ENCODE peak calls at places on chromosomes 6 and 20, in four cellular contexts. E is IMR-90, W is H1, Z is mesendoderm. V is an unnamed sample.

GRCh38 chr20:61185841-61186601 is 66.0 kb upstream of the CDH4 start:
- DNase-seq in E (peak; percentile 98), W (no peak), Z (peak; percentile 79), V (no peak)

GRCh38 chr20:35307666-35308653 is 15.7 kb upstream of the FAM83C start:
- DNase-seq in E (peak; percentile 83), W (no peak), Z (no peak), V (no peak)

GRCh38 chr20:58274384-58274783 is 35.1 kb upstream of the RAB22A start:
- DNase-seq in E (no peak), W (no peak), Z (no peak), V (no peak)

GRCh38 chr20:41047975-41048305 is 19.3 kb downstream of the TOP1 start:
- DNase-seq in E (no peak), W (no peak), Z (no peak), V (no peak)

GRCh38 chr6:126539022-126539421 is 199.1 kb downstream of the CENPW start:
- DNase-seq in E (peak; percentile 52), W (no peak), Z (no peak), V (no peak)

GRCh38 chr6:4817551-4817950 is 41.3 kb downstream of the CDYL start:
- DNase-seq in E (peak; percentile 52), W (no peak), Z (no peak), V (no peak)

GRCh38 chr6:170371091-170371490 is 64.5 kb downstream of the FAM120B start:
- DNase-seq in E (peak; percentile 30), W (no peak), Z (no peak), V (no peak)

GRCh38 chr20:36854343-36855240 is 21.3 kb upstream of the TLDC2 start:
- DNase-seq in E (peak; percentile 28), W (no peak), Z (no peak), V (no peak)

GRCh38 chr20:34863421-34863965 is 9.2 kb downstream of the GGT7 start:
- DNase-seq in E (no peak), W (no peak), Z (no peak), V (no peak)

GRCh38 chr20:7449269-7449668 is 491.0 kb downstream of the HAO1 start:
- DNase-seq in E (no peak), W (no peak), Z (no peak), V (no peak)

GRCh38 chr20:48295445-48295903 is 510.2 kb upstream of the SULF2 start:
- DNase-seq in E (peak; percentile 94), W (peak; percentile 80), Z (peak; percentile 100), V (peak; percentile 77)

GRCh38 chr6:26243742-26244141 is 121.3 kb upstream of the BTN3A2 start:
- DNase-seq in E (no peak), W (no peak), Z (peak; percentile 86), V (no peak)

GRCh38 chr6:104887350-104887749 is 27.6 kb upstream of the HACE1 start:
- DNase-seq in E (peak; percentile 47), W (no peak), Z (peak; percentile 46), V (no peak)

GRCh38 chr6:153778216-153778615 is 260.8 kb upstream of the OPRM1 start:
- DNase-seq in E (no peak), W (no peak), Z (no peak), V (no peak)

GRCh38 chr6:161079566-161080262 is 88.1 kb downstream of the MAP3K4 start:
- DNase-seq in E (peak; percentile 88), W (no peak), Z (peak; percentile 40), V (no peak)

GRCh38 chr20:16064991-16065707 is 508.1 kb downstream of the KIF16B start:
- DNase-seq in E (no peak), W (no peak), Z (peak; percentile 10), V (no peak)

GRCh38 chr6:156950084-156950483 is 172.9 kb downstream of the ARID1B start:
- DNase-seq in E (no peak), W (no peak), Z (no peak), V (no peak)

GRCh38 chr6:11093065-11093590 is 506 bp upstream of the SMIM13 start:
- DNase-seq in E (peak; percentile 41), W (no peak), Z (no peak), V (peak; percentile 22)

GRCh38 chr20:2246081-2246491 is 49.7 kb upstream of the TGM3 start:
- DNase-seq in E (no peak), W (no peak), Z (peak; percentile 18), V (peak; percentile 38)

GRCh38 chr6:63676412-63677114 is 41.0 kb downstream of the PHF3 start:
- DNase-seq in E (peak; percentile 7), W (no peak), Z (peak; percentile 53), V (no peak)

GRCh38 chr6:132131777-132132176 is 180.6 kb upstream of the CCN2 start:
- DNase-seq in E (peak; percentile 100), W (no peak), Z (peak; percentile 65), V (no peak)

GRCh38 chr6:79498842-79499241 is 38.4 kb downstream of the LCA5 start:
- DNase-seq in E (no peak), W (no peak), Z (no peak), V (no peak)

GRCh38 chr6:16486661-16487060 is 248.3 kb downstream of the GMPR start:
- DNase-seq in E (no peak), W (no peak), Z (no peak), V (no peak)

GRCh38 chr6:95865857-95866256 is 149.9 kb upstream of the FUT9 start:
- DNase-seq in E (no peak), W (no peak), Z (no peak), V (no peak)

GRCh38 chr6:22596011-22596410 is 26.6 kb downstream of the HDGFL1 start:
- DNase-seq in E (peak; percentile 61), W (no peak), Z (no peak), V (no peak)

GRCh38 chr6:125924169-125924568 is 32.4 kb upstream of the HINT3 start:
- DNase-seq in E (no peak), W (no peak), Z (no peak), V (no peak)

GRCh38 chr6:43973351-43973750 is 153.9 kb downstream of the MRPL14 start:
- DNase-seq in E (no peak), W (no peak), Z (no peak), V (peak; percentile 10)

GRCh38 chr6:43806041-43806757 is 36.2 kb downstream of the VEGFA start:
- DNase-seq in E (no peak), W (no peak), Z (peak; percentile 37), V (no peak)

GRCh38 chr20:46673394-46674252 is 15.6 kb downstream of the TP53RK start:
- DNase-seq in E (no peak), W (no peak), Z (no peak), V (no peak)

GRCh38 chr6:123965894-123966293 is 162.2 kb downstream of the NKAIN2 start:
- DNase-seq in E (peak; percentile 23), W (peak; percentile 44), Z (peak; percentile 90), V (peak; percentile 67)

GRCh38 chr6:138596591-138596990 is 97.3 kb upstream of the NHSL1 start:
- DNase-seq in E (no peak), W (no peak), Z (no peak), V (no peak)

GRCh38 chr6:138594749-138595148 is 95.5 kb upstream of the NHSL1 start:
- DNase-seq in E (no peak), W (no peak), Z (no peak), V (no peak)

GRCh38 chr6:138596126-138596525 is 96.8 kb upstream of the NHSL1 start:
- DNase-seq in E (no peak), W (no peak), Z (no peak), V (no peak)

GRCh38 chr6:138598562-138599173 is 99.4 kb upstream of the NHSL1 start:
- DNase-seq in E (no peak), W (no peak), Z (no peak), V (no peak)

DNA sequence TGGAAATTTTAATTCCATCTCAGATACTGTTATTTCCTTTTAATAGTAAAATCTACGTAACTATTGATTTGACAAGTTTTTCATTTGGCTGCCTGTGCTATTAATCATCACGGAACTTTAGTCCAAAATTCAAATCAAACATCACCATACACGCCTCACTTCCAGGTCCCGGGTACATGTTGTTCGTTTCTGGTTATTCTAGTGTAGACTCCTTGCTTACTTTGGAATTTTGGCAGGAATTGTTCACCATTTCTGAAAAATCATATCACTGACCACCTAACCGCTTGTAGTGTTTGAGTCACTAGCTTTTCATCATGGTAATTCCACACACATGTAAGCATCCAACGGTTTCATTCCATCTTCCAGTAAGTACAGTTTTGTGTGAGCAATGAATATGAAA is 98.0 kb upstream of the NHSL1 start:
- DNase-seq in E (peak; percentile 68), W (no peak), Z (no peak), V (no peak)
- H3K23ac ChIP-seq in E (no peak overlapping the region), W (no peak overlapping the region), Z (no peak overlapping the region), V (no peak overlapping the region)

GRCh38 chr6:158492881-158493280 is 67.0 kb upstream of the TMEM181 start:
- DNase-seq in E (no peak), W (no peak), Z (no peak), V (no peak)

GRCh38 chr6:158489441-158489840 is 70.5 kb upstream of the TMEM181 start:
- DNase-seq in E (no peak), W (no peak), Z (no peak), V (no peak)

GRCh38 chr6:158485411-158485810 is 74.5 kb upstream of the TMEM181 start:
- DNase-seq in E (peak; percentile 22), W (no peak), Z (no peak), V (no peak)

GRCh38 chr6:158487495-158487894 is 72.4 kb upstream of the TMEM181 start:
- DNase-seq in E (peak; percentile 52), W (no peak), Z (no peak), V (no peak)

GRCh38 chr6:158488065-158488464 is 71.8 kb upstream of the TMEM181 start:
- DNase-seq in E (peak; percentile 99), W (no peak), Z (peak; percentile 9), V (no peak)
- H3K56ac ChIP-seq in E (no peak overlapping the region), W (no peak overlapping the region), Z (no peak overlapping the region), V (no peak overlapping the region)

DNA sequence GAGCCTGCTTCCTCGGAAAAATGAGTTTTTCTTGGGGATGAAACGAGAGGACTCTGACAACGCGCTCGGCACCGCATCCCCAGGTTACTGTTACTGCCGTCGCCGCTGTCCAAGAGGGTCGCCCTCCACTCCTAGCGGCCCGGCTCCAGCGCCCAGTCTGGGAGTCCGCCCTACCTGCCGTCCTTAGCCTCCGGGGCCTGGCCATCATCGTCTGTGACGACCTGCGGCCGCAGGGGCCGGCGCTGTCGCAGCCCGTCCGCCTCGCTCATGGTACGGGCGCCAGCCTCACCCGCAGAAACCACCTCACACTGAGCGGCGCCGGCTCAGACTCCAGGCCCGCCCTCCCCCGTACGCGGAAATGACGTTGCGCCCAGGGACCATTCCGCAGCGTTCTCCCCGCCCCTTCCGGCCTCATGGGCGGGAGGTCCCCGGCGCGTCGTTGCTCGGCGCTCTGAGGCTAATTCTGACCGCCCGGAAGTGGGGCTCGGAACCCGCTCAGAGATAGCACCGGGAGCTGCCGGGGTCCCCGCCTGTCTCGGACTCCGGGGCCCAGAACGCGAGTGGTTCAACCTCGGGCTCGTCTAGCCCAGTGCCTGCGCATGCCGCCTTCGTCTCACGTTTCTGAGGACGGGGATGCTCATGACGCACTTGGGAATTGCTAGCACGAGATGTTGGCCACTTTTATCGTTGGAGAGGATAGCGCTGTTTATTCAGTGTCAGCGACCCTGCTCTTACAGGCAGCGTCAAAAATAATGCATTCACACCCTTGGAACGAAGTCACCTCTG is at the start of gene APMAP:
- DNase-seq in E (peak; percentile 88), W (peak; percentile 46), Z (peak; percentile 95), V (peak; percentile 91)
- H2BK120ac ChIP-seq in E (peak within 1 kb of the TSS; percentile 61), W (no peak within 1 kb of the TSS), Z (no peak within 1 kb of the TSS), V (no peak within 1 kb of the TSS)

GRCh38 chr20:12729326-12729725 is 279.4 kb upstream of the SPTLC3 start:
- DNase-seq in E (no peak), W (no peak), Z (no peak), V (no peak)

GRCh38 chr20:12723811-12724210 is 285.0 kb upstream of the SPTLC3 start:
- DNase-seq in E (no peak), W (no peak), Z (no peak), V (no peak)

GRCh38 chr20:12728782-12729181 is 280.0 kb upstream of the SPTLC3 start:
- DNase-seq in E (no peak), W (no peak), Z (no peak), V (no peak)
- H3K23ac ChIP-seq in E (no peak overlapping the region), W (no peak overlapping the region), Z (no peak overlapping the region), V (no peak overlapping the region)